ENCODE peak calls at places on chromosomes 2 and 18, in seven cellular contexts. One of them, this sample, is unnamed.

GRCh38 chr2:202376460-202377307 is 557 bp downstream of the BMPR2 start:
- DNase-seq in nephron progenitor cell: peak
- DNase-seq in WERI-Rb-1: peak
- DNase-seq in HepG2: no peak
- DNase-seq in astrocyte of the cerebellum: peak
- DNase-seq in WTC11: peak
- DNase-seq in RPMI8226: peak
- DNase-seq in this sample: no peak

GRCh38 chr18:64037812-64038414 is 68.0 kb downstream of the SERPINB8 start:
- DNase-seq in WERI-Rb-1: no peak
- DNase-seq in WTC11: no peak
- DNase-seq in astrocyte of the cerebellum: peak
- DNase-seq in HepG2: peak
- DNase-seq in RPMI8226: peak
- DNase-seq in nephron progenitor cell: peak
- DNase-seq in this sample: no peak

GRCh38 chr2:224163573-224164307 is 124.7 kb upstream of the SERPINE2 start:
- DNase-seq in RPMI8226: no peak
- DNase-seq in HepG2: no peak
- DNase-seq in WTC11: no peak
- DNase-seq in astrocyte of the cerebellum: no peak
- DNase-seq in WERI-Rb-1: no peak
- DNase-seq in nephron progenitor cell: no peak
- DNase-seq in this sample: no peak

GRCh38 chr2:218010116-218010837 is 7.5 kb upstream of the TNS1 start:
- DNase-seq in RPMI8226: peak
- DNase-seq in WERI-Rb-1: peak
- DNase-seq in HepG2: no peak
- DNase-seq in WTC11: no peak
- DNase-seq in astrocyte of the cerebellum: no peak
- DNase-seq in nephron progenitor cell: peak
- DNase-seq in this sample: no peak

GRCh38 chr2:189002079-189002478 is 27.9 kb downstream of the COL3A1 start:
- DNase-seq in RPMI8226: no peak
- DNase-seq in HepG2: no peak
- DNase-seq in WERI-Rb-1: no peak
- DNase-seq in WTC11: no peak
- DNase-seq in astrocyte of the cerebellum: no peak
- DNase-seq in nephron progenitor cell: no peak
- DNase-seq in this sample: no peak

GRCh38 chr2:241432824-241433448 is 75.4 kb downstream of the STK25 start:
- DNase-seq in nephron progenitor cell: no peak
- DNase-seq in HepG2: peak
- DNase-seq in astrocyte of the cerebellum: no peak
- DNase-seq in WTC11: no peak
- DNase-seq in WERI-Rb-1: no peak
- DNase-seq in RPMI8226: no peak
- DNase-seq in this sample: no peak

GRCh38 chr2:19574788-19575260 is 216.4 kb upstream of the OSR1 start:
- DNase-seq in astrocyte of the cerebellum: peak
- DNase-seq in HepG2: no peak
- DNase-seq in nephron progenitor cell: peak
- DNase-seq in RPMI8226: no peak
- DNase-seq in WERI-Rb-1: no peak
- DNase-seq in WTC11: no peak
- DNase-seq in this sample: no peak

GRCh38 chr2:61632276-61633169 is 94.4 kb upstream of the XPO1 start:
- DNase-seq in HepG2: no peak
- DNase-seq in astrocyte of the cerebellum: no peak
- DNase-seq in WTC11: peak
- DNase-seq in RPMI8226: no peak
- DNase-seq in nephron progenitor cell: no peak
- DNase-seq in WERI-Rb-1: no peak
- DNase-seq in this sample: no peak

GRCh38 chr2:44362207-44363015 is 664 bp downstream of the CAMKMT start:
- DNase-seq in astrocyte of the cerebellum: peak
- DNase-seq in HepG2: peak
- DNase-seq in WERI-Rb-1: peak
- DNase-seq in nephron progenitor cell: peak
- DNase-seq in WTC11: peak
- DNase-seq in RPMI8226: peak
- DNase-seq in this sample: peak

GRCh38 chr2:231541605-231542509 is 11.6 kb upstream of the NMUR1 start:
- DNase-seq in HepG2: no peak
- DNase-seq in nephron progenitor cell: no peak
- DNase-seq in RPMI8226: peak
- DNase-seq in astrocyte of the cerebellum: no peak
- DNase-seq in WTC11: peak
- DNase-seq in WERI-Rb-1: peak
- DNase-seq in this sample: no peak

GRCh38 chr2:241009191-241009590 is 10.8 kb downstream of the SNED1 start:
- DNase-seq in WTC11: no peak
- DNase-seq in RPMI8226: no peak
- DNase-seq in WERI-Rb-1: no peak
- DNase-seq in astrocyte of the cerebellum: no peak
- DNase-seq in nephron progenitor cell: no peak
- DNase-seq in HepG2: no peak
- DNase-seq in this sample: no peak